ENCODE peak calls at places on chromosomes 16 and 17, in six cellular contexts. One of them, this sample, is unnamed.

GRCh38 chr17:74870512-74870911 is 2.3 kb downstream of the FDXR start:
- DNase-seq in A549: no peak
- DNase-seq in K562: peak
- DNase-seq in endothelial cell of umbilical vein: no peak
- DNase-seq in GM12878: no peak
- DNase-seq in HepG2: peak
- DNase-seq in this sample: no peak

GRCh38 chr16:53417011-53417410 is 17.3 kb upstream of the RBL2 start:
- DNase-seq in A549: no peak
- DNase-seq in K562: no peak
- DNase-seq in endothelial cell of umbilical vein: no peak
- DNase-seq in GM12878: no peak
- DNase-seq in HepG2: no peak
- DNase-seq in this sample: peak

GRCh38 chr17:15180121-15180561 is 85.0 kb downstream of the PMP22 start:
- DNase-seq in A549: no peak
- DNase-seq in K562: no peak
- DNase-seq in endothelial cell of umbilical vein: no peak
- DNase-seq in GM12878: no peak
- DNase-seq in HepG2: no peak
- DNase-seq in this sample: peak

GRCh38 chr16:14566599-14566998 is 63.5 kb downstream of the PARN start:
- DNase-seq in A549: no peak
- DNase-seq in K562: no peak
- DNase-seq in endothelial cell of umbilical vein: peak
- DNase-seq in GM12878: no peak
- DNase-seq in HepG2: no peak
- DNase-seq in this sample: no peak

GRCh38 chr16:86495756-86496261 is 14.5 kb upstream of the FOXF1 start:
- DNase-seq in A549: no peak
- DNase-seq in K562: no peak
- DNase-seq in endothelial cell of umbilical vein: no peak
- DNase-seq in GM12878: no peak
- DNase-seq in HepG2: no peak
- DNase-seq in this sample: no peak

GRCh38 chr17:45087496-45087975 is 26.4 kb downstream of the NMT1 start:
- DNase-seq in A549: no peak
- DNase-seq in K562: no peak
- DNase-seq in endothelial cell of umbilical vein: no peak
- DNase-seq in GM12878: no peak
- DNase-seq in HepG2: no peak
- DNase-seq in this sample: no peak

GRCh38 chr16:88772871-88773811 is 11.9 kb downstream of the PIEZO1 start:
- DNase-seq in A549: no peak
- DNase-seq in K562: peak
- DNase-seq in endothelial cell of umbilical vein: no peak
- DNase-seq in GM12878: no peak
- DNase-seq in HepG2: no peak
- DNase-seq in this sample: no peak

GRCh38 chr17:75763269-75763607 is 1.8 kb downstream of the GALK1 start:
- DNase-seq in A549: no peak
- DNase-seq in K562: no peak
- DNase-seq in endothelial cell of umbilical vein: no peak
- DNase-seq in GM12878: no peak
- DNase-seq in HepG2: no peak
- DNase-seq in this sample: no peak

GRCh38 chr16:19913306-19913717 is 28.7 kb upstream of the GPRC5B start:
- DNase-seq in A549: no peak
- DNase-seq in K562: no peak
- DNase-seq in endothelial cell of umbilical vein: peak
- DNase-seq in GM12878: no peak
- DNase-seq in HepG2: no peak
- DNase-seq in this sample: no peak

GRCh38 chr16:30028438-30029093 is 2.5 kb downstream of the TLCD3B start:
- DNase-seq in A549: no peak
- DNase-seq in K562: peak
- DNase-seq in endothelial cell of umbilical vein: no peak
- DNase-seq in GM12878: no peak
- DNase-seq in HepG2: no peak
- DNase-seq in this sample: peak

GRCh38 chr17:31499771-31500554 is 108.5 kb downstream of the RAB11FIP4 start:
- DNase-seq in A549: no peak
- DNase-seq in K562: peak
- DNase-seq in endothelial cell of umbilical vein: no peak
- DNase-seq in GM12878: no peak
- DNase-seq in HepG2: peak
- DNase-seq in this sample: no peak

GRCh38 chr16:29729116-29729521 is 16.7 kb downstream of the C16orf54 start:
- DNase-seq in A549: peak
- DNase-seq in K562: peak
- DNase-seq in endothelial cell of umbilical vein: peak
- DNase-seq in GM12878: no peak
- DNase-seq in HepG2: peak
- DNase-seq in this sample: peak

GRCh38 chr16:21663889-21664647 is at the start of gene OTOA:
- DNase-seq in A549: no peak
- DNase-seq in K562: no peak
- DNase-seq in endothelial cell of umbilical vein: no peak
- DNase-seq in GM12878: no peak
- DNase-seq in HepG2: no peak
- DNase-seq in this sample: no peak

GRCh38 chr16:68257251-68257905 is 6.9 kb upstream of the SLC7A6 start:
- DNase-seq in A549: no peak
- DNase-seq in K562: no peak
- DNase-seq in endothelial cell of umbilical vein: no peak
- DNase-seq in GM12878: no peak
- DNase-seq in HepG2: no peak
- DNase-seq in this sample: peak

GRCh38 chr17:67491009-67491677 is 114.1 kb downstream of the PITPNC1 start:
- DNase-seq in A549: peak
- DNase-seq in K562: peak
- DNase-seq in endothelial cell of umbilical vein: peak
- DNase-seq in GM12878: no peak
- DNase-seq in HepG2: peak
- DNase-seq in this sample: peak

GRCh38 chr17:5584383-5584951 is at the start of gene NLRP1:
- DNase-seq in A549: no peak
- DNase-seq in K562: no peak
- DNase-seq in endothelial cell of umbilical vein: peak
- DNase-seq in GM12878: peak
- DNase-seq in HepG2: peak
- DNase-seq in this sample: peak

GRCh38 chr16:88839026-88839529 is 17.7 kb downstream of the GALNS start:
- DNase-seq in A549: no peak
- DNase-seq in K562: peak
- DNase-seq in endothelial cell of umbilical vein: no peak
- DNase-seq in GM12878: no peak
- DNase-seq in HepG2: peak
- DNase-seq in this sample: peak

DNA sequence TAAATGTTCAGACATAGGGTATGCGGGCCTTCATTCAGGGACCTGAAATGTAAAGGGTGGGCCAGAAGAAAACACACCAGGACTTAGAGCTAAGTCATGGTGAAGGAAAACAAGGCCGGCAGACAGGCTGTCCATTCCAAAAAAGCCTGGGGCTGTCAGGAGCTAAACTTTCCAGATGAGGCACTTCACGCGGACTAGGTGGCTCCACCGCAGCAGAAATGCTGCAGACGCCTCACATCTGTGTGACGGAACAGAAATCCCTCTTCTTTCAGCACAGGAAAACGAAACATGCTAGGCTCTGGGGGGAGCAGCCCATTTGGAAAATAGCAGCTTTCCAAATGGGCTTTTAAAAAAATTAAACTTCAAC is 88.7 kb downstream of the HS3ST3A1 start:
- DNase-seq in A549: no peak
- DNase-seq in K562: peak
- DNase-seq in endothelial cell of umbilical vein: no peak
- DNase-seq in GM12878: no peak
- DNase-seq in HepG2: no peak
- DNase-seq in this sample: no peak
- TF ChIP-seq CTCF in A549: no peak
- TF ChIP-seq CTCF in K562: peak
- TF ChIP-seq CTCF in endothelial cell of umbilical vein: no peak
- TF ChIP-seq CTCF in GM12878: no peak
- TF ChIP-seq CTCF in HepG2: no peak
- TF ChIP-seq CTCF in this sample: no peak

GRCh38 chr16:51393381-51394005 is 242.4 kb upstream of the SALL1 start:
- DNase-seq in A549: no peak
- DNase-seq in K562: no peak
- DNase-seq in endothelial cell of umbilical vein: peak
- DNase-seq in GM12878: no peak
- DNase-seq in HepG2: no peak
- DNase-seq in this sample: no peak

GRCh38 chr16:51390877-51391276 is 239.8 kb upstream of the SALL1 start:
- DNase-seq in A549: no peak
- DNase-seq in K562: no peak
- DNase-seq in endothelial cell of umbilical vein: no peak
- DNase-seq in GM12878: no peak
- DNase-seq in HepG2: no peak
- DNase-seq in this sample: no peak

GRCh38 chr16:51394401-51394800 is 243.3 kb upstream of the SALL1 start:
- DNase-seq in A549: no peak
- DNase-seq in K562: no peak
- DNase-seq in endothelial cell of umbilical vein: no peak
- DNase-seq in GM12878: no peak
- DNase-seq in HepG2: no peak
- DNase-seq in this sample: no peak

GRCh38 chr16:51391798-51392511 is 240.9 kb upstream of the SALL1 start:
- DNase-seq in A549: no peak
- DNase-seq in K562: no peak
- DNase-seq in endothelial cell of umbilical vein: no peak
- DNase-seq in GM12878: no peak
- DNase-seq in HepG2: no peak
- DNase-seq in this sample: no peak

DNA sequence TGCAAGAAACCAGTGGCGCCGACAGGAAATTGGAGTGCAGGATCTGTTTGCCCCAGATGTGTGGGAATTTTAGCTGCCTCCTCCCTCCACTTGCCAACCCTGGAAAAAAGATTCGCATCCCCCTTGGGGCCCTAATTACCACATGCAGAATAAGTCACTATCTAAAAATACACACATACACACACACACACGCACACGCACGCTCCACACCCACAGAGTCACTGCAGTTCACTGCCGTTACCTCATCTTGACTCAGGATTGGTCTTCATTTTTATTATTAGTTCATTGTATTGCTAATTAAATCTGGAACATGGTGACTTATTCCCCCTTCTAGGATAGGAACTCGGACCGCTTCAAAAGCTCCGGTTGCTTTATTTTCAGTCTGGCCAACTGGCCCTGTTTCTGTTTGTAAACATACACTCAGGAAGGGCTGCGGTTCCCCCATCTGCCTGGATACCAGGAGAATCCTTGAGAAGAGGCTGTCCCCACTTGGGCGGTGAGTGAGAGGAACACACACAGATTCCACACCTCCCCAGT is 241.6 kb upstream of the SALL1 start:
- DNase-seq in A549: no peak
- DNase-seq in K562: no peak
- DNase-seq in endothelial cell of umbilical vein: no peak
- DNase-seq in GM12878: no peak
- DNase-seq in HepG2: no peak
- DNase-seq in this sample: no peak
- TF ChIP-seq MAX in A549: no peak
- TF ChIP-seq MAX in K562: no peak
- TF ChIP-seq MAX in endothelial cell of umbilical vein: no peak
- TF ChIP-seq MAX in GM12878: no peak
- TF ChIP-seq MAX in HepG2: no peak
- TF ChIP-seq MAX in this sample: no peak

DNA sequence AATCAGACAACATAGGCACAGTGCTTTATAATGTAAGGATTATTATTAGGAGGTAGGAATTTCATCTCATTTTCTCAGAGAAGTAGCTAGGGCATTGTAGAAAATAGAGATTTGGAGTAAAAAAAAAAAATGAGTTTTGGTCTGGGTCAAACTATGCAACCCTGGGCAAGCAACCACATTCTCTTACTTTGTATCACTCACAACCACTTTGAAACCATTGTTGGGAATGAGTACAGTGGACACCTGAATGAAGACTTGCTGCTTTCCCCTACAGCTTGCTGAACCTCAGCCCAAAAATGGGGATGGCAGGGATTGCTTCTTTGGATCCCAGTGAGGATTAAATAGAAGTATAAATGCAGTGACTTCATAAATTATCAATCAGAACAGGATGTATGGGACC is 9.2 kb upstream of the SLC35B1 start:
- DNase-seq in A549: no peak
- DNase-seq in K562: no peak
- DNase-seq in endothelial cell of umbilical vein: no peak
- DNase-seq in GM12878: no peak
- DNase-seq in HepG2: no peak
- DNase-seq in this sample: no peak
- TF ChIP-seq MYC in A549: no peak
- TF ChIP-seq MYC in K562: no peak
- TF ChIP-seq MYC in endothelial cell of umbilical vein: no peak
- TF ChIP-seq MYC in GM12878: no peak
- TF ChIP-seq MYC in HepG2: no peak
- TF ChIP-seq MYC in this sample: no peak

DNA sequence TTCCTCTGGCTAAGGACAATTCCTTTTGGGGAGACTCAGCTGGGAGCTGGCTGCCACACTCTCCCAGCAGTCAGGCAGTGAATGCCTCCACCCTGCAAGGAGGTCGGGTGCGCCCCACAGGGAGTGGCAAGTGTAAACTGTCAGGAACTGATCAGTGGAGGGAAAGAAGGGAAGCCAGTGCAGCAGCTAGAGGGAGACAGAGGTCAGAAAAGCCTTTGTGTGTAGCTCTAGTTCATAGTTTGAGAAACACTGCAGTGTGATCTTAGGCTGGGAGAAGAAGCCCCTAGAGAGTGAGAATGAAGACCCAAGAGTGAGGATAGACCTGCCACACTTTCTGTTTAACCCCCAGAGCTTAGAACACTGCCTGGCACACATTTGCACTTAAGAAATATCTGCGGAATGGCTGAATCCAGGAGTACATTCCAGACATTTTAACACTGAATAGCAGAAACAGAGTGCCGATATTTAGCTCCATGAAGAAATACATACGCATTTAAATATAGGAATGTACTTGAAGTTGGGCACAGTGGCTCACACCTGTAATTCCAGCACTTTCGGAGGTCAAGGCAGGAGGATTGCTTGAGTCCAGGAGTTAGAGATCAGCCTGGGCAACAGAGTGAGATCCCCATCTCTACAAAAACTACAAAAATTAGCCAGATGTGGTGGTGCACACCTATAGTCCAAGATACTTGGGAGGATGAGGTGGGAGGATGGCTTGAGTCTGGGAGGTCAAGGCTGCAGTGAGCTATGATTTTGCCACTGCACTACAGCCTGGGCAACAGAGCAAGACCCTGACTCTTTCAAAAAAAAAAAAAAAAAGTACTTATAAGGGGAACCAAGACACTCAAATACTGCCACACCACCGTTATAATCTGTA is 11.1 kb upstream of the SLC5A11 start:
- DNase-seq in A549: peak
- DNase-seq in K562: peak
- DNase-seq in endothelial cell of umbilical vein: peak
- DNase-seq in GM12878: no peak
- DNase-seq in HepG2: peak
- DNase-seq in this sample: peak
- TF ChIP-seq CTCF in A549: peak
- TF ChIP-seq CTCF in K562: peak
- TF ChIP-seq CTCF in endothelial cell of umbilical vein: peak
- TF ChIP-seq CTCF in GM12878: peak
- TF ChIP-seq CTCF in HepG2: peak
- TF ChIP-seq CTCF in this sample: peak

GRCh38 chr16:18801197-18801972 is at the start of gene ARL6IP1:
- DNase-seq in A549: peak
- DNase-seq in K562: peak
- DNase-seq in endothelial cell of umbilical vein: peak
- DNase-seq in GM12878: peak
- DNase-seq in HepG2: peak
- DNase-seq in this sample: peak
- TF ChIP-seq MAX in A549: peak
- TF ChIP-seq MAX in K562: peak
- TF ChIP-seq MAX in endothelial cell of umbilical vein: peak
- TF ChIP-seq MAX in GM12878: peak
- TF ChIP-seq MAX in HepG2: peak
- TF ChIP-seq MAX in this sample: peak